ENCODE peak calls at places on chromosomes 1 and 21, in four cellular contexts. Z is GM12878, U is HepG2, C is K562. I is an unnamed sample.

GRCh38 chr1:41629571-41629970 is 145.1 kb upstream of the EDN2 start:
- DNase-seq in C (no peak), U (no peak), Z (no peak), I (no peak)

GRCh38 chr1:220673921-220674320 is 16.2 kb upstream of the C1orf115 start:
- DNase-seq in C (no peak), U (no peak), Z (no peak), I (no peak)

GRCh38 chr1:156286061-156286460 is 1.9 kb downstream of the TMEM79 start:
- DNase-seq in U (no peak), C (no peak), Z (no peak), I (no peak)

GRCh38 chr1:61956774-61957173 is 214.5 kb downstream of the PATJ start:
- DNase-seq in C (no peak), Z (no peak), U (no peak), I (no peak)

GRCh38 chr1:115338457-115338820 is 390 bp upstream of the NGF start:
- DNase-seq in U (no peak), C (no peak), Z (no peak), I (no peak)

GRCh38 chr1:2134604-2135307 is 59.8 kb downstream of the FAAP20 start:
- DNase-seq in C (no peak), Z (no peak), U (peak; percentile 91), I (no peak)

GRCh38 chr1:89957063-89957462 is 37.8 kb upstream of the ZNF326 start:
- DNase-seq in Z (no peak), C (no peak), U (peak; percentile 39), I (no peak)

GRCh38 chr1:43975249-43975961 is 645 bp downstream of the ATP6V0B start:
- DNase-seq in C (no peak), U (no peak), Z (no peak), I (no peak)

GRCh38 chr1:224510880-224511645 is 76.5 kb upstream of the WDR26 start:
- DNase-seq in Z (no peak), U (no peak), C (peak; percentile 45), I (no peak)

GRCh38 chr21:14955936-14956520 is 108.8 kb downstream of the NRIP1 start:
- DNase-seq in U (no peak), Z (no peak), C (no peak), I (no peak)
- TF ChIP-seq SP1 in U (no peak), Z (no peak), C (no peak), I (no peak)

DNA sequence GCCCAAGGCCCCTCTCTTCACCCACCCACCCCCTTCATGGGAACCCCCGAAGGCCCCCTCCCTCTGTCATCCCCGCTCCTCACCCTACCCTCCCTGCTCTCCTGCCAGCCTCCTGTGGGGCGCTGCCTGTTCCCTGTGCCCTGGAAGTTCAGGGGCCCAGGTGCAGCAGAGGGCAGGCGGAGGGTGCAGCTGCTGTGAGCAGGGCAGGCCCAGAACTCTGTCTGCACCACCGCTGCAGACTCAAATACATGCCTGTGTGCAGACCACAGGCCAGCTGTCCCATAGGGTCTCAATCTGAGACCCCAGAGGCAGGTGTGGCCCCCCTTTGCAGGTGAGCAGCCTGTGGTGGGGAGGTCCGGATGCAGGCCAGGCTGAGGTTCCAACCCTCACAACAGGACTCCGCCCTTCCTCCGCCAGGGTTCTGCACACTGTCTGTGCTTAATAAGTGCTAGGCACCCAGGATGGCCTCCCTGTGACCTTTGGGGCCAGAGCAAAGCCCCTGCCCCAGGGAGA is 62.5 kb downstream of the WNT9A start:
- DNase-seq in U (no peak), C (no peak), Z (no peak), I (no peak)
- TF ChIP-seq FOXK2 in U (no peak), C (no peak), Z (no peak), I (no peak)

DNA sequence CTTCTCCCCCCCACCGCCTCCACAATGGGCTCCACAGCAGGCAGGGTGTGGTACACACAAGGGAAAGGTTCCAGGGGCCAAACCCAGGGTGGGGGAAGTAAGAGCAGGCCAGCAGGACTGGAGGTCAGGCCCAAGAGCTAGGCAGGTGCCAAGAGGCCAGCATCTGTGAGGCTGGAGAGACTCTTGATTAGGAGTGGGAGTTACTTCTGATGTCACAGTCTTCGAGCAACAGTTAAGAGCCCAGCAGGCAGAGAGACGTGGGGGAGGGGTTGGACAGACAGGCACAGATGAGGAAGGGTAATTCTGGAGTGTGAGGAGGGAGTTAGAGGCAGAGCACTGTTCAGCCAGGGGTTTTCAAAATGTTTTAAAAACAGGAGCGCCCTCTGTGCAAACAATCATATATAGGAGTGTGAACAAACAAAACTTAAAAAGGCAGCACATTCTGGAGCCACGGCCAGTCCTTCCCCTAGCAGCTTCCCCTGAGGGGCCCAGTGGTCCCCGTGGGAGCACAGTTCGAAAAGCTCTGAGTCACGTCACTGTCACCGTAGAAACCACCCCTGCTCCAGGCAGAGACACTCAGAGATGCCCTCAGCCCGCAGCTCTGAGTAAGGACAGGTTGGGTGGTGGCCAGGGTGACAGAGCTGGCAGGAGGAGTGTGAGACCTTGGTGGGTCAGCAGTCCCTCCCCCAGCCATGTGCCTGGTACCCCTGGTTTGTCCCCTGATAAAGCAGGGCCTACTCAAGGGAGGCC is 55.6 kb downstream of the SLC9A1 start:
- DNase-seq in Z (no peak), C (peak; percentile 61), U (peak; percentile 55), I (no peak)
- TF ChIP-seq TARDBP in Z (no peak), C (no peak), U (no peak), I (no peak)

DNA sequence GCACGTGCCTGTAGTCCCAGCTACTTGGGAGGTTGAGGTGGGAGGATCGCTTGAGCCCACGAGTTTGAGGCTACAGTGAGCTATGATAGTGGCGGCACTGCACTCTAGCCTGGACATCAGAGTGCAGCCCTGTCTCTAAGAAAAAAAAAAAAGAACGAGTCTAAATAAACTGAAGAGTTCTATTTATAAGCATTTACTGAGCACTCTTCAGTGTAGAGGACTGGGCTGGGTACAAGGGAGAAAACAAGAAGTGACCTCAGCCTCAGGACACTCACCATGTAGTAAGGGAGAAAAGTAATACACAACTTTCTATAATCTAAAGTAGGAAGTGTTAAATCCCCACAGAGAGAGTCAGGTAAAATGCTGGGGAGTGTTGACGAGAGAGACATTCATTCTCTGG is 35.0 kb downstream of the NAV1 start:
- DNase-seq in U (no peak), C (no peak), Z (no peak), I (no peak)
- TF ChIP-seq SP1 in U (no peak), C (no peak), Z (no peak), I (no peak)

GRCh38 chr1:93734999-93735398 is 53.4 kb upstream of the BCAR3 start:
- DNase-seq in U (peak; percentile 41), C (peak; percentile 25), Z (no peak), I (no peak)
- TF ChIP-seq FOXK2 in U (no peak), C (no peak), Z (no peak), I (no peak)

GRCh38 chr1:3506041-3506440 is 51.6 kb downstream of the ARHGEF16 start:
- DNase-seq in U (no peak), Z (no peak), C (no peak), I (no peak)

GRCh38 chr1:3507636-3508275 is 53.3 kb downstream of the ARHGEF16 start:
- DNase-seq in U (no peak), C (no peak), Z (no peak), I (no peak)

GRCh38 chr1:3508757-3509415 is 54.4 kb downstream of the ARHGEF16 start:
- DNase-seq in C (no peak), Z (no peak), U (no peak), I (no peak)

GRCh38 chr1:3505161-3505560 is 50.7 kb downstream of the ARHGEF16 start:
- DNase-seq in Z (no peak), U (no peak), C (no peak), I (no peak)

DNA sequence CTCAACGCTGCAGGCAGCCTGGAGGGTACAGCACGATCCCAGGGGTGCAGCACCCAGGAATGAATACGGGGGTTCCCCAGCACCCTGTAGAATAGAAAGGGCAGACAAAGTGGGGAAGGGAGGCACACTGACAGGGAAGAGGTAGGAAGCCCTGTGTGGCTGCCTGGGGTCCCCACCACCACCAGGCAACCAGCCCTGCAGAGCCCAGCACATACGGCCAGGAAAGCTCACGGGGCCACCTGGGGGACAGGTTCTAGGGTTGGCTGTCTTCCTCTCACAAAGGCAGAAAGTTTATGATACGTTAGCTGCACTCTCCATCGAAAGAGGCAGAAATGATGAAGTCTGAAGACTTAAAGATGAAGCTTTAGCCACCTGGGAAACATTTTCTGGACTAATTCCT is 52.5 kb downstream of the ARHGEF16 start:
- DNase-seq in C (no peak), U (no peak), Z (no peak), I (no peak)
- TF ChIP-seq TARDBP in C (no peak), U (no peak), Z (no peak), I (no peak)

GRCh38 chr1:19738669-19739068 is 61.0 kb downstream of the TMCO4 start:
- DNase-seq in U (no peak), C (no peak), Z (no peak), I (no peak)

GRCh38 chr1:19737413-19737812 is 62.3 kb downstream of the TMCO4 start:
- DNase-seq in U (no peak), Z (no peak), C (no peak), I (no peak)

GRCh38 chr1:19735419-19736127 is 64.1 kb downstream of the TMCO4 start:
- DNase-seq in C (no peak), U (no peak), Z (no peak), I (no peak)

GRCh38 chr1:19739628-19740027 is 60.1 kb downstream of the TMCO4 start:
- DNase-seq in Z (no peak), C (no peak), U (no peak), I (no peak)

DNA sequence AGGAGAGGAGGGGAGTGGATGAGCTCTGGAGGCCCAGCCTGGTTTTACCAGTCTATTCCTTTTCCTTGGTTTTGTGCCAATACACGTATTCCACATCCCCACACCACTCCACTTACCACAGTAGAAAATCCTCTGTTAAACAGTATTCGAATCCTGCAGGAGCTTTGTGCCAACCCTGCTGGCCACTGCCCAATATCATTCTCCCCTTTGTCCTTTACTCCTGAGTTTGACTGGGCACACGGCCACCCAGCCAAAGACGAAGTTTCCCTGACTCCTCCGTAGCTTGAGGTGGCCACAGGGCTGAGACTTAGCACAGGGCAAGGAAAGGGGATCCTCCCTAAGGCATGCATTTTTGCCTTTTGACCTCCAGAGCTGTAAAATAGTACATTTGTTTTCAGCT is 61.6 kb downstream of the TMCO4 start:
- DNase-seq in U (no peak), C (no peak), Z (no peak), I (no peak)
- TF ChIP-seq SP1 in U (no peak), C (no peak), Z (no peak), I (no peak)

I was measured in HEK293T.